ENCODE peak calls at places on chromosomes 3 and 15, in ten cellular contexts. One of them, this sample, is unnamed.

GRCh38 chr3:46851364-46852328 is 11.6 kb downstream of the MYL3 start:
- DNase-seq in fibroblast of gingiva: no peak
- DNase-seq in ovary: no peak
- DNase-seq in stimulated activated CD4-positive, alpha-beta T cell treated with anti-CD3 and anti-CD28 coated beads, Interleukin-15, amount 100 ng/mL, for 1 hour: no peak
- DNase-seq in AG08395: no peak
- DNase-seq in NCI-H2081: no peak
- DNase-seq in HT-29: no peak
- DNase-seq in substantia nigra: no peak
- DNase-seq in iPS-NIHi11: no peak
- DNase-seq in activated CD4-positive, alpha-beta T cell treated with anti-CD3 and anti-CD28 coated beads, Interleukin-2, amount 10 ng/mL, durations not matched to agents 7 days and 5 days: no peak
- DNase-seq in this sample: no peak

GRCh38 chr3:187930021-187930420 is 184.8 kb upstream of the BCL6 start:
- DNase-seq in HT-29: no peak
- DNase-seq in activated CD4-positive, alpha-beta T cell treated with anti-CD3 and anti-CD28 coated beads, Interleukin-2, amount 10 ng/mL, durations not matched to agents 7 days and 5 days: no peak
- DNase-seq in AG08395: no peak
- DNase-seq in stimulated activated CD4-positive, alpha-beta T cell treated with anti-CD3 and anti-CD28 coated beads, Interleukin-15, amount 100 ng/mL, for 1 hour: no peak
- DNase-seq in iPS-NIHi11: no peak
- DNase-seq in ovary: no peak
- DNase-seq in NCI-H2081: no peak
- DNase-seq in substantia nigra: no peak
- DNase-seq in fibroblast of gingiva: no peak
- DNase-seq in this sample: no peak

GRCh38 chr3:194265505-194265892 is 85.6 kb downstream of the CPN2 start:
- DNase-seq in AG08395: peak; percentile 86
- DNase-seq in HT-29: no peak
- DNase-seq in activated CD4-positive, alpha-beta T cell treated with anti-CD3 and anti-CD28 coated beads, Interleukin-2, amount 10 ng/mL, durations not matched to agents 7 days and 5 days: no peak
- DNase-seq in iPS-NIHi11: peak; percentile 63
- DNase-seq in NCI-H2081: no peak
- DNase-seq in substantia nigra: peak; percentile 60
- DNase-seq in ovary: peak; percentile 92
- DNase-seq in fibroblast of gingiva: peak; percentile 93
- DNase-seq in stimulated activated CD4-positive, alpha-beta T cell treated with anti-CD3 and anti-CD28 coated beads, Interleukin-15, amount 100 ng/mL, for 1 hour: no peak
- DNase-seq in this sample: no peak

GRCh38 chr3:9500108-9501050 is 53.2 kb downstream of the LHFPL4 start:
- DNase-seq in ovary: peak; percentile 68
- DNase-seq in iPS-NIHi11: peak; percentile 98
- DNase-seq in AG08395: peak; percentile 88
- DNase-seq in substantia nigra: no peak
- DNase-seq in stimulated activated CD4-positive, alpha-beta T cell treated with anti-CD3 and anti-CD28 coated beads, Interleukin-15, amount 100 ng/mL, for 1 hour: peak; percentile 23
- DNase-seq in NCI-H2081: no peak
- DNase-seq in HT-29: peak; percentile 42
- DNase-seq in activated CD4-positive, alpha-beta T cell treated with anti-CD3 and anti-CD28 coated beads, Interleukin-2, amount 10 ng/mL, durations not matched to agents 7 days and 5 days: peak; percentile 73
- DNase-seq in fibroblast of gingiva: peak; percentile 49
- DNase-seq in this sample: no peak

GRCh38 chr3:84165278-84165677 is 793.5 kb upstream of the CADM2 start:
- DNase-seq in activated CD4-positive, alpha-beta T cell treated with anti-CD3 and anti-CD28 coated beads, Interleukin-2, amount 10 ng/mL, durations not matched to agents 7 days and 5 days: no peak
- DNase-seq in iPS-NIHi11: no peak
- DNase-seq in NCI-H2081: no peak
- DNase-seq in AG08395: no peak
- DNase-seq in ovary: no peak
- DNase-seq in substantia nigra: no peak
- DNase-seq in stimulated activated CD4-positive, alpha-beta T cell treated with anti-CD3 and anti-CD28 coated beads, Interleukin-15, amount 100 ng/mL, for 1 hour: no peak
- DNase-seq in HT-29: no peak
- DNase-seq in fibroblast of gingiva: no peak
- DNase-seq in this sample: no peak

GRCh38 chr3:106913111-106913698 is 464.0 kb upstream of the CCDC54 start:
- DNase-seq in ovary: no peak
- DNase-seq in iPS-NIHi11: peak; percentile 33
- DNase-seq in fibroblast of gingiva: no peak
- DNase-seq in activated CD4-positive, alpha-beta T cell treated with anti-CD3 and anti-CD28 coated beads, Interleukin-2, amount 10 ng/mL, durations not matched to agents 7 days and 5 days: no peak
- DNase-seq in HT-29: no peak
- DNase-seq in stimulated activated CD4-positive, alpha-beta T cell treated with anti-CD3 and anti-CD28 coated beads, Interleukin-15, amount 100 ng/mL, for 1 hour: no peak
- DNase-seq in substantia nigra: no peak
- DNase-seq in NCI-H2081: no peak
- DNase-seq in AG08395: no peak
- DNase-seq in this sample: no peak

GRCh38 chr3:73452731-73453130 is 172.0 kb downstream of the PDZRN3 start:
- DNase-seq in HT-29: no peak
- DNase-seq in fibroblast of gingiva: no peak
- DNase-seq in activated CD4-positive, alpha-beta T cell treated with anti-CD3 and anti-CD28 coated beads, Interleukin-2, amount 10 ng/mL, durations not matched to agents 7 days and 5 days: no peak
- DNase-seq in NCI-H2081: no peak
- DNase-seq in iPS-NIHi11: no peak
- DNase-seq in ovary: no peak
- DNase-seq in stimulated activated CD4-positive, alpha-beta T cell treated with anti-CD3 and anti-CD28 coated beads, Interleukin-15, amount 100 ng/mL, for 1 hour: no peak
- DNase-seq in substantia nigra: no peak
- DNase-seq in AG08395: no peak
- DNase-seq in this sample: no peak

GRCh38 chr3:158465074-158465473 is 105.9 kb upstream of the MLF1 start:
- DNase-seq in stimulated activated CD4-positive, alpha-beta T cell treated with anti-CD3 and anti-CD28 coated beads, Interleukin-15, amount 100 ng/mL, for 1 hour: no peak
- DNase-seq in iPS-NIHi11: no peak
- DNase-seq in AG08395: no peak
- DNase-seq in ovary: no peak
- DNase-seq in substantia nigra: no peak
- DNase-seq in activated CD4-positive, alpha-beta T cell treated with anti-CD3 and anti-CD28 coated beads, Interleukin-2, amount 10 ng/mL, durations not matched to agents 7 days and 5 days: no peak
- DNase-seq in HT-29: no peak
- DNase-seq in NCI-H2081: no peak
- DNase-seq in fibroblast of gingiva: no peak
- DNase-seq in this sample: peak; percentile 11

GRCh38 chr3:191100516-191100915 is 98.5 kb upstream of the OSTN start:
- DNase-seq in AG08395: no peak
- DNase-seq in HT-29: no peak
- DNase-seq in activated CD4-positive, alpha-beta T cell treated with anti-CD3 and anti-CD28 coated beads, Interleukin-2, amount 10 ng/mL, durations not matched to agents 7 days and 5 days: no peak
- DNase-seq in fibroblast of gingiva: no peak
- DNase-seq in NCI-H2081: no peak
- DNase-seq in ovary: no peak
- DNase-seq in stimulated activated CD4-positive, alpha-beta T cell treated with anti-CD3 and anti-CD28 coated beads, Interleukin-15, amount 100 ng/mL, for 1 hour: no peak
- DNase-seq in substantia nigra: no peak
- DNase-seq in iPS-NIHi11: no peak
- DNase-seq in this sample: no peak

GRCh38 chr3:108393128-108393900 is 97.0 kb downstream of the HHLA2 start:
- DNase-seq in activated CD4-positive, alpha-beta T cell treated with anti-CD3 and anti-CD28 coated beads, Interleukin-2, amount 10 ng/mL, durations not matched to agents 7 days and 5 days: no peak
- DNase-seq in NCI-H2081: peak; percentile 56
- DNase-seq in iPS-NIHi11: no peak
- DNase-seq in HT-29: no peak
- DNase-seq in stimulated activated CD4-positive, alpha-beta T cell treated with anti-CD3 and anti-CD28 coated beads, Interleukin-15, amount 100 ng/mL, for 1 hour: no peak
- DNase-seq in AG08395: no peak
- DNase-seq in fibroblast of gingiva: no peak
- DNase-seq in substantia nigra: no peak
- DNase-seq in ovary: no peak
- DNase-seq in this sample: no peak

GRCh38 chr3:113271189-113271588 is 59.8 kb downstream of the BOC start:
- DNase-seq in substantia nigra: no peak
- DNase-seq in AG08395: no peak
- DNase-seq in activated CD4-positive, alpha-beta T cell treated with anti-CD3 and anti-CD28 coated beads, Interleukin-2, amount 10 ng/mL, durations not matched to agents 7 days and 5 days: no peak
- DNase-seq in stimulated activated CD4-positive, alpha-beta T cell treated with anti-CD3 and anti-CD28 coated beads, Interleukin-15, amount 100 ng/mL, for 1 hour: no peak
- DNase-seq in fibroblast of gingiva: no peak
- DNase-seq in iPS-NIHi11: no peak
- DNase-seq in NCI-H2081: no peak
- DNase-seq in ovary: peak; percentile 30
- DNase-seq in HT-29: peak; percentile 60
- DNase-seq in this sample: no peak

GRCh38 chr15:71804695-71805470 is 5.5 kb upstream of the NR2E3 start:
- DNase-seq in activated CD4-positive, alpha-beta T cell treated with anti-CD3 and anti-CD28 coated beads, Interleukin-2, amount 10 ng/mL, durations not matched to agents 7 days and 5 days: no peak
- DNase-seq in AG08395: no peak
- DNase-seq in ovary: no peak
- DNase-seq in NCI-H2081: no peak
- DNase-seq in iPS-NIHi11: no peak
- DNase-seq in stimulated activated CD4-positive, alpha-beta T cell treated with anti-CD3 and anti-CD28 coated beads, Interleukin-15, amount 100 ng/mL, for 1 hour: no peak
- DNase-seq in fibroblast of gingiva: peak; percentile 30
- DNase-seq in substantia nigra: no peak
- DNase-seq in HT-29: no peak
- DNase-seq in this sample: no peak

GRCh38 chr3:14441240-14441919 is 39.0 kb downstream of the SLC6A6 start:
- DNase-seq in ovary: no peak
- DNase-seq in fibroblast of gingiva: no peak
- DNase-seq in AG08395: peak; percentile 46
- DNase-seq in HT-29: no peak
- DNase-seq in substantia nigra: no peak
- DNase-seq in stimulated activated CD4-positive, alpha-beta T cell treated with anti-CD3 and anti-CD28 coated beads, Interleukin-15, amount 100 ng/mL, for 1 hour: no peak
- DNase-seq in iPS-NIHi11: no peak
- DNase-seq in NCI-H2081: no peak
- DNase-seq in activated CD4-positive, alpha-beta T cell treated with anti-CD3 and anti-CD28 coated beads, Interleukin-2, amount 10 ng/mL, durations not matched to agents 7 days and 5 days: no peak
- DNase-seq in this sample: no peak

GRCh38 chr3:183330881-183331280 is 77.8 kb downstream of the B3GNT5 start:
- DNase-seq in substantia nigra: no peak
- DNase-seq in HT-29: no peak
- DNase-seq in activated CD4-positive, alpha-beta T cell treated with anti-CD3 and anti-CD28 coated beads, Interleukin-2, amount 10 ng/mL, durations not matched to agents 7 days and 5 days: no peak
- DNase-seq in iPS-NIHi11: peak; percentile 49
- DNase-seq in stimulated activated CD4-positive, alpha-beta T cell treated with anti-CD3 and anti-CD28 coated beads, Interleukin-15, amount 100 ng/mL, for 1 hour: no peak
- DNase-seq in NCI-H2081: no peak
- DNase-seq in ovary: no peak
- DNase-seq in fibroblast of gingiva: no peak
- DNase-seq in AG08395: no peak
- DNase-seq in this sample: no peak

GRCh38 chr3:66055319-66055718 is 16.6 kb upstream of the MAGI1 start:
- DNase-seq in ovary: no peak
- DNase-seq in iPS-NIHi11: no peak
- DNase-seq in fibroblast of gingiva: no peak
- DNase-seq in HT-29: no peak
- DNase-seq in substantia nigra: no peak
- DNase-seq in stimulated activated CD4-positive, alpha-beta T cell treated with anti-CD3 and anti-CD28 coated beads, Interleukin-15, amount 100 ng/mL, for 1 hour: no peak
- DNase-seq in AG08395: no peak
- DNase-seq in activated CD4-positive, alpha-beta T cell treated with anti-CD3 and anti-CD28 coated beads, Interleukin-2, amount 10 ng/mL, durations not matched to agents 7 days and 5 days: no peak
- DNase-seq in NCI-H2081: no peak
- DNase-seq in this sample: no peak

GRCh38 chr15:31550211-31550848 is 223.7 kb downstream of the KLF13 start:
- DNase-seq in AG08395: no peak
- DNase-seq in activated CD4-positive, alpha-beta T cell treated with anti-CD3 and anti-CD28 coated beads, Interleukin-2, amount 10 ng/mL, durations not matched to agents 7 days and 5 days: no peak
- DNase-seq in fibroblast of gingiva: no peak
- DNase-seq in substantia nigra: no peak
- DNase-seq in NCI-H2081: peak; percentile 32
- DNase-seq in ovary: no peak
- DNase-seq in HT-29: no peak
- DNase-seq in stimulated activated CD4-positive, alpha-beta T cell treated with anti-CD3 and anti-CD28 coated beads, Interleukin-15, amount 100 ng/mL, for 1 hour: no peak
- DNase-seq in iPS-NIHi11: no peak
- DNase-seq in this sample: no peak

GRCh38 chr3:55615694-55616310 is 128.7 kb upstream of the WNT5A start:
- DNase-seq in HT-29: no peak
- DNase-seq in iPS-NIHi11: peak; percentile 58
- DNase-seq in AG08395: peak; percentile 42
- DNase-seq in fibroblast of gingiva: peak; percentile 88
- DNase-seq in activated CD4-positive, alpha-beta T cell treated with anti-CD3 and anti-CD28 coated beads, Interleukin-2, amount 10 ng/mL, durations not matched to agents 7 days and 5 days: no peak
- DNase-seq in NCI-H2081: no peak
- DNase-seq in stimulated activated CD4-positive, alpha-beta T cell treated with anti-CD3 and anti-CD28 coated beads, Interleukin-15, amount 100 ng/mL, for 1 hour: no peak
- DNase-seq in ovary: no peak
- DNase-seq in substantia nigra: no peak
- DNase-seq in this sample: no peak

GRCh38 chr15:68316061-68316804 is 38.7 kb downstream of the FEM1B start:
- DNase-seq in iPS-NIHi11: peak; percentile 68
- DNase-seq in HT-29: no peak
- DNase-seq in substantia nigra: no peak
- DNase-seq in activated CD4-positive, alpha-beta T cell treated with anti-CD3 and anti-CD28 coated beads, Interleukin-2, amount 10 ng/mL, durations not matched to agents 7 days and 5 days: no peak
- DNase-seq in AG08395: no peak
- DNase-seq in ovary: peak; percentile 28
- DNase-seq in fibroblast of gingiva: no peak
- DNase-seq in stimulated activated CD4-positive, alpha-beta T cell treated with anti-CD3 and anti-CD28 coated beads, Interleukin-15, amount 100 ng/mL, for 1 hour: no peak
- DNase-seq in NCI-H2081: no peak
- DNase-seq in this sample: no peak

GRCh38 chr15:99440029-99440428 is 125.8 kb upstream of the MEF2A start:
- DNase-seq in activated CD4-positive, alpha-beta T cell treated with anti-CD3 and anti-CD28 coated beads, Interleukin-2, amount 10 ng/mL, durations not matched to agents 7 days and 5 days: no peak
- DNase-seq in NCI-H2081: no peak
- DNase-seq in AG08395: no peak
- DNase-seq in ovary: peak; percentile 23
- DNase-seq in substantia nigra: no peak
- DNase-seq in fibroblast of gingiva: no peak
- DNase-seq in stimulated activated CD4-positive, alpha-beta T cell treated with anti-CD3 and anti-CD28 coated beads, Interleukin-15, amount 100 ng/mL, for 1 hour: no peak
- DNase-seq in iPS-NIHi11: no peak
- DNase-seq in HT-29: no peak
- DNase-seq in this sample: no peak